ENCODE peak calls at places on chromosomes 6 and 20, in four cellular contexts. H is nephron progenitor cell, K is astrocyte of the spinal cord, A is natural killer cell. F is an unnamed sample.

GRCh38 chr6:14857501-14857900 is 388.4 kb upstream of the JARID2 start:
- DNase-seq in H (no peak), A (peak; percentile 88), K (no peak), F (no peak)

GRCh38 chr6:31979238-31979898 is 2.5 kb upstream of the C4A start:
- DNase-seq in K (no peak), H (no peak), A (no peak), F (no peak)

GRCh38 chr6:54053893-54054391 is 57.3 kb upstream of the MLIP start:
- DNase-seq in H (no peak), A (no peak), K (peak; percentile 90), F (peak; percentile 17)

GRCh38 chr20:2379511-2380229 is 1.0 kb upstream of the TGM6 start:
- DNase-seq in H (no peak), K (no peak), A (no peak), F (peak; percentile 67)

GRCh38 chr6:75693534-75693933 is 55.5 kb upstream of the MYO6 start:
- DNase-seq in A (no peak), H (no peak), K (peak; percentile 26), F (no peak)

GRCh38 chr20:49399329-49399728 is 83.1 kb downstream of the KCNB1 start:
- DNase-seq in H (no peak), K (no peak), A (no peak), F (no peak)

GRCh38 chr20:22339091-22339881 is 245.1 kb downstream of the FOXA2 start:
- DNase-seq in K (peak; percentile 64), H (peak; percentile 66), A (no peak), F (peak; percentile 92)

GRCh38 chr20:17568972-17569471 is 853 bp upstream of the DSTN start:
- DNase-seq in H (peak; percentile 71), A (no peak), K (peak; percentile 97), F (peak; percentile 63)

GRCh38 chr6:30260036-30260504 is 46.9 kb upstream of the TRIM26 start:
- DNase-seq in A (peak; percentile 18), H (no peak), K (no peak), F (peak; percentile 56)

GRCh38 chr6:83509416-83509815 is 2.9 kb upstream of the PRSS35 start:
- DNase-seq in K (no peak), A (no peak), H (no peak), F (no peak)

DNA sequence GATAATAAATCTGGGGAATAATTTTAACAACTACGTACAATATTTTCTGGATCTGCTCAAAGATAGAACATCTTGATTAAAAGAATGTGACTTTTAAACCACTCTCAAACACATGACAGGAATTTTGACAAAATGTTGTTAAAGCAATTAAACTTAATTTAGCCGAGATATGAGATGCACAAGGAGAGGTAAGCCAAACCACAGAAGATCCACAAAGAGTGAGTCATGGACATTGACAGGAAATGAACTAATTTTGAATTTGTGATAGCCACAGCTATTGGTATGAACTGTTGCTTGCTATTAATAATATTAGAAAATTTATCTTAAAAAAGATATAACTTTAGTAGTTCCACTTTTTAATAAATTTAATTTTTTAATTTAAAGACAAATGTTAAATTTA is 27.8 kb upstream of the VGLL2 start:
- DNase-seq in A (no peak), H (no peak), K (peak; percentile 62), F (no peak)
- TF ChIP-seq CTCF in A (no peak), H (no peak), K (no peak), F (no peak)

DNA sequence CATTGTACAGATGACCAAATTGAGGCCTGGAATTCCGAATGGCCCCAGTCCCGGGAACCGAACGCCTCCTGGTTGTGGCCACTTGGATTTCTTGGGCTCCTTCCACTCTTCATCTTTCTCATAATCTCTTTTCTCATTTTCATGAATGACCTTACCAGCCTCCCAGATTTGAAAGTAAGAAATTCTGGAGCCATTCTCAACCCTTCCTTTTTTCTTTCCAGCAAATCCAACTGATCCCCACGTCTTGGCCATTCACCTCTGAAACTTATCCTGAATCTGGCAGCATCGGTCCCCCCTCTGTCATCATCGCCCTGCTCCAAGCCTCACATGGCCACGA is 5.9 kb upstream of the SLC12A5 start:
- DNase-seq in A (no peak), H (no peak), K (no peak), F (no peak)
- TF ChIP-seq CTCF in A (peak; percentile 28), H (no peak), K (no peak), F (no peak)

GRCh38 chr20:4896971-4897497 is 104.3 kb downstream of the SLC23A2 start:
- DNase-seq in H (no peak), A (no peak), K (no peak), F (peak; percentile 70)
- TF ChIP-seq CTCF in H (no peak), A (no peak), K (no peak), F (peak; percentile 84)

DNA sequence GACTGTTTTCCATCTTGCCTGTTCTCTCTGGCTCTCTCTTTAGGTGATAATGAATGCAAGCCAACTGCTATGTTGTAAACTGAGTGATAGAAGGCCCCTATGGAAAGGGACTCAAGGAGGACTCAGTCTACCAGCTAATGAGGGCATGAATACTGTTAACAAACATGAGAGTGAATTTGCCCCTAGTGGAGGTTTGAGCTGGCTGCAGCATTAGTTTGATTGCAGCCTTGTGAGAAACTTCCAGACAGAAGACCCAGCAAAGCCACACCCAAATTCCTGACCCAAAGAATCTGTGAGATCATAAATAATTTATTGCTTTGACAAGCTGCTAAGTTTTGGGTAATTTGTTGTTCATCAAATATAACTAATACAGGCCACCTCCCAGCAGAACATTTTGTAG is 50.0 kb upstream of the PLCB1 start:
- DNase-seq in H (no peak), A (no peak), K (no peak), F (peak; percentile 72)
- TF ChIP-seq CTCF in H (peak; percentile 29), A (no peak), K (peak; percentile 53), F (peak; percentile 63)

GRCh38 chr20:20594171-20594530 is 118.3 kb downstream of the RALGAPA2 start:
- DNase-seq in K (peak; percentile 57), H (no peak), A (no peak), F (peak; percentile 73)
- TF ChIP-seq CTCF in K (peak; percentile 41), H (no peak), A (peak; percentile 44), F (no peak)

DNA sequence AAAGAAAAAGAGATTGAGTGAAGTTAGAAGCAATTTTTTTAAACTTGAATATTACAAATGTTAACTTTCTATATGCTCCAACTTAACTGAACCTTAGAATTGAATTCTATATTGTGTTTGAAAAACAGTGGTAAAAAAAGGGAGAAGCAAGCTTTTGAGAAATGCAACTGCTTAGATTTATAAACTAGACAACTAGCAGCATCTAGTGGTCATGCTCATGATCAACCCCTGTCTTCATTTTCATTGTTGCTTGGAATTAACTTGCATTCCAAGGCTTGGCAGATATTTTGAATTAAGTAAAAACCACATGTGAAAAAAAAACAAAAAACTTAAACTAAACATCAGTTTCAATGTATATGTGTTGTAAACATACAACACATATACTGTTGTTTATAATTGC is 113.1 kb downstream of the C6orf58 start:
- DNase-seq in A (no peak), H (no peak), K (peak; percentile 47), F (peak; percentile 60)
- TF ChIP-seq CTCF in A (no peak), H (peak; percentile 52), K (peak; percentile 77), F (peak; percentile 79)

F was measured in GM23338.